ENCODE peak calls at places on chromosomes 13 and 19, in five cellular contexts. T is H1, M is uterus, U is ovary, P is sigmoid colon. H is an unnamed sample.

GRCh38 chr19:19515764-19516519 is at the start of gene NDUFA13:
- DNase-seq in M (peak; percentile 96), U (peak; percentile 96), P (peak; percentile 96), T (peak; percentile 98), H (peak; percentile 90)

GRCh38 chr19:18117692-18118378 is 20.3 kb downstream of the MAST3 start:
- DNase-seq in P (peak; percentile 93), U (peak; percentile 96), M (peak; percentile 94), T (peak; percentile 97), H (peak; percentile 96)

GRCh38 chr13:47484564-47484963 is 516.5 kb downstream of the SUCLA2 start:
- DNase-seq in P (no peak), U (no peak), M (no peak), T (no peak), H (no peak)

GRCh38 chr13:31441804-31442487 is 242.2 kb downstream of the B3GLCT start:
- DNase-seq in U (no peak), P (no peak), M (peak; percentile 83), T (no peak), H (no peak)

GRCh38 chr13:41107584-41108014 is 25.0 kb downstream of the KBTBD6 start:
- DNase-seq in P (no peak), M (no peak), T (peak; percentile 56), U (no peak), H (no peak)

GRCh38 chr13:92272177-92272576 is 873.8 kb downstream of the GPC5 start:
- DNase-seq in T (no peak), P (no peak), U (no peak), M (no peak), H (no peak)

GRCh38 chr13:21324793-21325192 is 134.3 kb downstream of the ZDHHC20 start:
- DNase-seq in U (no peak), T (peak; percentile 16), P (no peak), M (no peak), H (no peak)

GRCh38 chr13:65470781-65471180 is 1759.4 kb downstream of the PCDH9 start:
- DNase-seq in P (no peak), M (no peak), U (no peak), T (no peak), H (no peak)

GRCh38 chr19:2503521-2504109 is 27.7 kb downstream of the GADD45B start:
- DNase-seq in M (no peak), T (no peak), P (no peak), U (no peak), H (no peak)

GRCh38 chr13:85503797-85504196 is 295.4 kb downstream of the SLITRK6 start:
- DNase-seq in U (no peak), T (no peak), P (no peak), M (no peak), H (no peak)

GRCh38 chr19:19528721-19529490 is at the start of gene YJEFN3:
- DNase-seq in M (no peak), T (no peak), P (no peak), U (peak; percentile 46), H (no peak)

GRCh38 chr13:77022341-77022740 is 4.6 kb downstream of the FBXL3 start:
- DNase-seq in P (no peak), T (no peak), M (no peak), U (no peak), H (no peak)

GRCh38 chr19:28468701-28469459 is 744.1 kb downstream of the UQCRFS1 start:
- DNase-seq in T (no peak), P (peak; percentile 64), U (no peak), M (no peak), H (peak; percentile 47)

GRCh38 chr13:29743229-29743786 is 107.1 kb downstream of the UBL3 start:
- DNase-seq in U (no peak), T (no peak), P (peak; percentile 96), M (peak; percentile 71), H (no peak)

GRCh38 chr19:5186293-5187050 is 154.1 kb downstream of the PTPRS start:
- DNase-seq in U (no peak), P (no peak), M (no peak), T (no peak), H (no peak)

GRCh38 chr13:65965496-65965895 is 1264.6 kb downstream of the PCDH9 start:
- DNase-seq in U (no peak), T (no peak), P (no peak), M (no peak), H (no peak)

GRCh38 chr19:15575406-15575805 is 39.6 kb upstream of the CYP4F8 start:
- DNase-seq in M (no peak), T (no peak), U (no peak), P (peak; percentile 18), H (peak; percentile 17)
- H3K9me3 ChIP-seq in M (no peaks in the 10 kb centered on the region), T (peaks cover 56% of the 10 kb centered on the region), U (no peaks in the 10 kb centered on the region), P (no peaks in the 10 kb centered on the region), H (no peaks in the 10 kb centered on the region)

DNA sequence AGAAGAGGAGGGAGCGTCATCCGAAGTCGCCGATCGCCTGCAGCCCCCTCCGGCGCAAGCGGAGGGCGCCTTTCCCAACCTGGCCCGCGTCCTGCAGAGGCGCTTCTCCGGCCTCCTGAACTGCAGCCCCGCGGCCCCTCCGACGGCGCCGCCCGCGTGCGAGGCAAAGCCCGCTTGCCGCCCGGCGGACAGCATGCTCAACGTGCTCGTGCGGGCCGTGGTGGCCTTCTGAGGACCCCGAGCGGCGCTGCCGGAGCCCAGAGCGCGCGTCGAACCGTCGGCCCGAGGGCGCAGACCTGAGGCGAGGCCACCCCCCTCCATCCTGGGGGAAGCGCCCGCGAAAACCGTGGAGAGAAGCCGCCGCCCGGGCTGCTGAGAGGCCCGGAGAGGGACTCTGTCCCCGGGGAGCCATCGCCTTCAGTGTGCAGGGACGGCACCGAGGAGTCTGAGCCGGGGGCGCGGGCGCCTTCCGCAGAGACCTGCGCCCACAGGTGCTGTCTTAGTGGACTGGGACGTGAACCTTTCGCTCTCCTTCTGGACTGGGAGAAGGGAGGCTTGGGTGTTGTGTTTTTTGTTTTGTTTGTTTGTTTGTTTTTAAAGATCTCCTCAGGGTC is 3.5 kb downstream of the IER2 start:
- DNase-seq in M (peak; percentile 59), T (no peak), P (peak; percentile 81), U (peak; percentile 66), H (peak; percentile 65)
- H3K4me1 ChIP-seq in M (no peaks in the 10 kb centered on the region), T (peaks cover 6% of the 10 kb centered on the region), P (peaks cover 27% of the 10 kb centered on the region), U (peaks cover 9% of the 10 kb centered on the region), H (peaks cover 8% of the 10 kb centered on the region)

GRCh38 chr19:47257411-47258169 is 1.3 kb downstream of the CCDC9 start:
- DNase-seq in T (no peak), P (peak; percentile 81), U (peak; percentile 65), M (peak; percentile 57), H (no peak)
- TF ChIP-seq POLR2A in T (no peak), P (no peak), U (peak; percentile 44), M (peak; percentile 82), H (peak; percentile 52)

GRCh38 chr19:22914646-22915045 is 82.6 kb downstream of the ZNF723 start:
- DNase-seq in M (no peak), P (no peak), T (no peak), U (no peak), H (no peak)
- H3K9me3 ChIP-seq in M (no peaks in the 10 kb centered on the region), P (no peaks in the 10 kb centered on the region), T (peaks cover 48% of the 10 kb centered on the region), U (no peaks in the 10 kb centered on the region), H (no peaks in the 10 kb centered on the region)

GRCh38 chr13:114119196-114119595 is 13.2 kb downstream of the RASA3 start:
- DNase-seq in M (peak; percentile 52), U (peak; percentile 54), T (no peak), P (no peak), H (no peak)
- H3K4me1 ChIP-seq in M (no peaks in the 10 kb centered on the region), U (peaks cover 2% of the 10 kb centered on the region), T (peaks cover 9% of the 10 kb centered on the region), P (peaks cover 7% of the 10 kb centered on the region), H (peaks cover 20% of the 10 kb centered on the region)

DNA sequence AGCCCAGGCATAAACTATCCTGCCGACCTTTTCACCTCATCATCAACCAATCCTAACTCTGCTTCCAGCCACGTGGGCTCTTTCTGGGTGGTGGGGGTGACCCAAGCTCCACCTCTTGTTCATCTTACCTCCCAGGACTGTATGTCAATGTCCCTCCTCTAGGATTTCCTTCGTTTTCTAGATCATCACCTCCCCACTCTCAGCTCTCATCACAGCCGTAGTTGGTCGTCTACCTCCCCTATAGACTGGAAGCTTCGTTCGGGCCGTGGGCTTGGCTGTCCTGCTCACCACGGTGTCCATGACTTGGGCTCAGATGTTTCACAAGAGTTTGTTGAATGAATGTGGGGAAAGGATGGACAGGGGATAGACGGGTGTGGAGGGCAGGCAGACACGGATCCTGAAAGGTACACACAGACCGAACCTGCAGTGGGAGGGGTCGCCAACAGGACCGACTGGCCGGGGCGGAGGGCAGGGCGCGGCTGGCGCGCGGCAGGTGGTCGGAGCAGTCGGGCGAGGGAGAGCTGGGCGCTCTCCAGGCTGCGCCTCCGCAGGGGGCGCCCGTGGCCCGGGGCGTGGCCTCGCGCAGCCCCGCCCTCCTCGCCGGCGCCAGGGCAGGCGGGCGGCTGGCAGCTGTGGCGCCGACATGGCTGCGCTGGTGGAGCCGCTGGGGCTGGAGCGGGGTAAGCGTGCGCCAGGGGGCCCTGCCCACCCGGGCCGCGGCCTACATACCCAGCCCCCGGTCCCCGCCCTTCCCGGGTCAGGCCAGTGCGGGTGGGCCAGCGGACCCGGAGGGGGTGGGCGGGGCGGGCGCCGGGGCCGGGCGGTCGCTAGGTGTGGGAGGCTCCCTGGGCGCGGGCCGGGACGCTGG is at the start of gene LIN7B:
- DNase-seq in U (peak; percentile 82), M (peak; percentile 70), T (peak; percentile 88), P (peak; percentile 75), H (peak; percentile 84)
- TF ChIP-seq POLR2A in U (no peak), M (no peak), T (no peak), P (no peak), H (no peak)

DNA sequence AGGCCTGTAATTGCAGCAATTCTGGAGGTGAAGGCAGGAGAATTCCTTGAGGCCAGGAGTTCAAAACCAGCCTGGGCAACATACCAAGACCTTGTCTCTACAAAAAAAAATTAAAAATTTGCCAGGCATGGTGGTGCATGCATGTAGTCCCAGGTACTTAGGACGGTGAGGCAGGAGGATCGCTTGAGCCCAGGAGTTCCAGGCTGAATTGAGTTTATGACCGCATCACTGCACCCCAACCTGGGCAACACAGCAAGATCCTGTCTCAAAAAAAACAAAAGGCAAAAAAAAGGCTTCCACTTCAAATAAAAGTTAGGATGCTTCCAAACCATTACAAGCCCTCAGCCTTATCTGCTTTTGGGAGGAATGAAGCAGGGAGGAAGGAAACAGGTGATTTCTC is 5.2 kb downstream of the ZNF577 start:
- DNase-seq in U (no peak), M (no peak), T (no peak), P (no peak), H (no peak)
- H3K9me3 ChIP-seq in U (no peaks in the 10 kb centered on the region), M (no peaks in the 10 kb centered on the region), T (peaks cover 10% of the 10 kb centered on the region), P (no peaks in the 10 kb centered on the region), H (peaks cover 10% of the 10 kb centered on the region)